ENCODE peak calls at places on chromosomes 7 and 10, in ten cellular contexts. Q, W, G, Y, M, C, S, D, R and N are unnamed samples.

GRCh38 chr7:158057446-158057845 is 530.2 kb downstream of the PTPRN2 start:
- DNase-seq in Q (peak; percentile 49), R (no peak), Y (no peak), S (no peak), D (no peak), W (no peak), C (no peak), M (no peak), G (no peak), N (no peak)

GRCh38 chr7:155729847-155730246 is 82.4 kb downstream of the SHH start:
- DNase-seq in G (peak; percentile 14), R (no peak), Q (no peak), Y (no peak), M (no peak), W (no peak), C (no peak), S (no peak), D (no peak), N (no peak)

GRCh38 chr10:23643396-23643795 is 204.5 kb downstream of the OTUD1 start:
- DNase-seq in Y (no peak), G (no peak), M (peak; percentile 100), S (no peak), W (no peak), Q (no peak), D (no peak), R (no peak), C (peak; percentile 7), N (peak; percentile 5)

GRCh38 chr7:72098812-72099211 is 313.3 kb downstream of the CALN1 start:
- DNase-seq in D (no peak), Q (no peak), C (peak; percentile 13), M (no peak), W (no peak), G (peak; percentile 78), R (no peak), S (no peak), Y (peak; percentile 85), N (peak; percentile 54)

GRCh38 chr10:24390146-24390700 is 181.3 kb downstream of the KIAA1217 start:
- DNase-seq in R (no peak), M (no peak), S (no peak), C (no peak), Q (no peak), Y (no peak), G (no peak), W (no peak), D (no peak), N (no peak)

GRCh38 chr10:69413221-69413865 is 3.4 kb downstream of the TACR2 start:
- DNase-seq in W (no peak), Y (peak; percentile 80), M (peak; percentile 85), S (no peak), Q (peak; percentile 91), C (peak; percentile 64), G (peak; percentile 81), D (peak; percentile 59), R (no peak), N (peak; percentile 53)

GRCh38 chr10:103519798-103520197 is 26.3 kb downstream of the NEURL1 start:
- DNase-seq in Q (no peak), M (no peak), C (no peak), D (no peak), G (no peak), S (no peak), Y (no peak), R (no peak), W (no peak), N (no peak)

GRCh38 chr10:61832866-61833481 is 68.5 kb upstream of the ARID5B start:
- DNase-seq in S (no peak), Q (no peak), Y (no peak), W (no peak), G (no peak), C (no peak), M (no peak), D (no peak), R (no peak), N (no peak)

GRCh38 chr7:17530249-17530648 is 231.8 kb downstream of the AHR start:
- DNase-seq in Y (no peak), S (no peak), G (no peak), R (no peak), C (no peak), D (no peak), M (no peak), Q (no peak), W (no peak), N (no peak)

GRCh38 chr10:45373003-45373782 is 823 bp upstream of the ALOX5 start:
- DNase-seq in Q (peak; percentile 84), S (peak; percentile 25), G (peak; percentile 23), D (no peak), C (no peak), M (no peak), W (no peak), Y (no peak), R (no peak), N (no peak)

GRCh38 chr7:102469972-102470825 is 5.4 kb downstream of the LRWD1 start:
- DNase-seq in S (no peak), W (no peak), G (no peak), D (no peak), Y (no peak), R (no peak), C (no peak), Q (peak; percentile 72), M (no peak), N (no peak)

GRCh38 chr7:5289345-5289744 is 6.6 kb downstream of the SLC29A4 start:
- DNase-seq in W (no peak), M (no peak), S (no peak), R (no peak), Q (no peak), C (no peak), D (no peak), Y (no peak), G (no peak), N (no peak)

GRCh38 chr7:38716397-38716796 is 85.2 kb upstream of the AMPH start:
- DNase-seq in W (no peak), D (no peak), Q (no peak), R (no peak), G (peak; percentile 49), M (no peak), Y (no peak), C (no peak), S (no peak), N (no peak)

GRCh38 chr7:44084695-44085094 is 2.4 kb upstream of the POLM start:
- DNase-seq in G (no peak), W (no peak), M (no peak), Y (no peak), D (no peak), C (no peak), S (no peak), R (no peak), Q (no peak), N (no peak)

GRCh38 chr7:27148031-27148775 is 629 bp upstream of the HOXA6 start:
- DNase-seq in R (no peak), Q (peak; percentile 59), D (no peak), Y (peak; percentile 31), G (peak; percentile 76), W (no peak), C (no peak), M (no peak), S (no peak), N (no peak)

GRCh38 chr10:123252779-123253178 is 98.6 kb downstream of the BUB3 start:
- DNase-seq in Y (no peak), C (no peak), R (no peak), M (no peak), Q (no peak), W (no peak), D (no peak), S (no peak), G (peak; percentile 2), N (no peak)

GRCh38 chr10:753530-753929 is 64.1 kb upstream of the DIP2C start:
- DNase-seq in Q (no peak), D (no peak), S (no peak), R (no peak), M (peak; percentile 67), Y (no peak), G (no peak), W (no peak), C (no peak), N (no peak)

GRCh38 chr10:34507217-34507616 is 307.9 kb downstream of the PARD3 start:
- DNase-seq in G (peak; percentile 87), S (no peak), C (no peak), W (no peak), R (peak; percentile 95), M (no peak), Y (no peak), D (peak; percentile 50), Q (no peak), N (no peak)

GRCh38 chr7:100553032-100553431 is 14.0 kb downstream of the AGFG2 start:
- DNase-seq in Q (no peak), D (no peak), R (no peak), W (no peak), Y (no peak), M (no peak), C (no peak), S (no peak), G (no peak), N (no peak)

GRCh38 chr7:5445991-5446594 is 22.5 kb upstream of the TNRC18 start:
- DNase-seq in Q (no peak), M (no peak), D (no peak), Y (no peak), C (no peak), W (no peak), S (no peak), G (peak; percentile 19), R (no peak), N (no peak)

GRCh38 chr7:304574-305409 is 14.8 kb downstream of the FOXL3 start:
- DNase-seq in S (no peak), R (no peak), C (no peak), Y (no peak), G (no peak), W (no peak), M (no peak), Q (peak; percentile 55), D (no peak), N (no peak)

GRCh38 chr7:23246540-23246939 is at the start of gene GPNMB:
- DNase-seq in D (no peak), W (no peak), C (peak; percentile 65), M (no peak), G (no peak), Y (peak; percentile 91), Q (no peak), R (no peak), S (no peak), N (peak; percentile 82)

GRCh38 chr10:68876919-68877250 is 24.2 kb upstream of the DDX50 start:
- DNase-seq in D (no peak), C (no peak), Q (no peak), Y (no peak), R (no peak), S (no peak), W (no peak), G (peak; percentile 22), M (no peak), N (no peak)

GRCh38 chr10:77685494-77685893 is 47.9 kb upstream of the KCNMA1 start:
- DNase-seq in W (no peak), S (no peak), Y (no peak), Q (no peak), M (no peak), D (no peak), R (peak; percentile 94), C (no peak), G (peak; percentile 97), N (no peak)